ENCODE peak calls at places on chromosome 6, in seven cellular contexts. R, M, H, X, Y, G and E are unnamed samples.

GRCh38 chr6:42193491-42193894 is 1.3 kb downstream of the GUCA1B start:
- DNase-seq in H (no peak), M (peak; percentile 58), X (peak; percentile 52), R (no peak), Y (no peak), G (no peak), E (no peak)

GRCh38 chr6:94953867-94954631 is 623.3 kb upstream of the MANEA start:
- DNase-seq in H (no peak), M (no peak), X (no peak), R (no peak), Y (no peak), G (no peak), E (no peak)

GRCh38 chr6:81475646-81476045 is 276.8 kb downstream of the TENT5A start:
- DNase-seq in R (no peak), M (no peak), Y (no peak), G (no peak), X (peak; percentile 45), H (no peak), E (no peak)

GRCh38 chr6:105121981-105122380 is 57.8 kb downstream of the POPDC3 start:
- DNase-seq in X (no peak), Y (no peak), R (no peak), H (no peak), M (no peak), G (no peak), E (no peak)

GRCh38 chr6:169847773-169848380 is 96.5 kb downstream of the ERMARD start:
- DNase-seq in M (no peak), Y (no peak), X (peak; percentile 27), H (no peak), G (no peak), R (no peak), E (no peak)

GRCh38 chr6:45454008-45454911 is 76.5 kb upstream of the SUPT3H start:
- DNase-seq in G (no peak), X (peak; percentile 96), Y (no peak), R (no peak), H (no peak), M (no peak), E (no peak)

GRCh38 chr6:155248021-155249001 is 15.5 kb upstream of the CLDN20 start:
- DNase-seq in H (no peak), G (no peak), M (peak; percentile 50), X (peak; percentile 78), Y (peak; percentile 37), R (peak; percentile 77), E (peak; percentile 23)

GRCh38 chr6:89669002-89669401 is 30.5 kb upstream of the LYRM2 start:
- DNase-seq in M (no peak), R (no peak), G (no peak), Y (no peak), H (no peak), X (no peak), E (no peak)

GRCh38 chr6:37399795-37400490 is 33.1 kb upstream of the CMTR1 start:
- DNase-seq in R (no peak), M (no peak), X (no peak), G (no peak), H (no peak), Y (no peak), E (no peak)

GRCh38 chr6:83008631-83009030 is 57.0 kb downstream of the UBE3D start:
- DNase-seq in M (no peak), Y (no peak), G (no peak), H (no peak), R (no peak), X (no peak), E (no peak)

GRCh38 chr6:4320860-4321259 is 185.5 kb upstream of the ECI2 start:
- DNase-seq in M (no peak), Y (no peak), R (no peak), X (peak; percentile 99), H (no peak), G (no peak), E (no peak)

GRCh38 chr6:155778336-155778735 is 322.7 kb upstream of the NOX3 start:
- DNase-seq in M (no peak), G (no peak), R (no peak), X (peak; percentile 23), Y (no peak), H (no peak), E (no peak)

GRCh38 chr6:69791065-69791471 is 5.7 kb downstream of the LMBRD1 start:
- DNase-seq in R (no peak), G (no peak), M (peak; percentile 21), Y (no peak), X (peak; percentile 4), H (no peak), E (no peak)

GRCh38 chr6:10891960-10892359 is 5.1 kb downstream of the SYCP2L start:
- DNase-seq in G (no peak), Y (no peak), X (no peak), M (no peak), H (no peak), R (no peak), E (no peak)

GRCh38 chr6:149449831-149450678 is 34.8 kb downstream of the ZC3H12D start:
- DNase-seq in M (no peak), G (no peak), Y (no peak), R (no peak), X (no peak), H (no peak), E (no peak)

GRCh38 chr6:34774967-34775366 is 16.9 kb upstream of the BLTP3A start:
- DNase-seq in R (no peak), M (no peak), Y (no peak), G (no peak), X (no peak), H (no peak), E (no peak)

GRCh38 chr6:13992417-13993055 is 67.8 kb downstream of the RNF182 start:
- DNase-seq in H (no peak), G (no peak), Y (no peak), M (no peak), X (peak; percentile 97), R (no peak), E (no peak)

GRCh38 chr6:117728626-117729025 is 53.4 kb downstream of the NUS1 start:
- DNase-seq in H (no peak), X (no peak), G (no peak), Y (no peak), R (no peak), M (no peak), E (no peak)

GRCh38 chr6:140977425-140977824 is 1155.3 kb upstream of the GJE1 start:
- DNase-seq in M (no peak), R (no peak), Y (no peak), G (no peak), X (no peak), H (no peak), E (no peak)

GRCh38 chr6:36851149-36851614 is 11.9 kb upstream of the CPNE5 start:
- DNase-seq in R (peak; percentile 67), Y (peak; percentile 36), M (peak; percentile 63), X (peak; percentile 92), G (no peak), H (no peak), E (peak; percentile 70)

GRCh38 chr6:5893295-5893694 is 113.4 kb downstream of the NRN1 start:
- DNase-seq in G (no peak), H (no peak), R (no peak), X (no peak), Y (no peak), M (no peak), E (no peak)

GRCh38 chr6:38367231-38367630 is 272.5 kb downstream of the BTBD9 start:
- DNase-seq in G (no peak), X (no peak), H (no peak), M (no peak), R (no peak), Y (no peak), E (no peak)

GRCh38 chr6:162076816-162077215 is 650.8 kb downstream of the PRKN start:
- DNase-seq in X (no peak), Y (no peak), R (no peak), G (no peak), H (no peak), M (no peak), E (no peak)

GRCh38 chr6:25320459-25320858 is 41.3 kb downstream of the CARMIL1 start:
- DNase-seq in Y (no peak), H (no peak), R (no peak), G (no peak), M (no peak), X (peak; percentile 39), E (no peak)

GRCh38 chr6:14543971-14544620 is 426.5 kb downstream of the CD83 start:
- DNase-seq in M (no peak), R (no peak), G (no peak), H (no peak), X (no peak), Y (no peak), E (no peak)

GRCh38 chr6:3289664-3290055 is 30.9 kb downstream of the PSMG4 start:
- DNase-seq in Y (no peak), G (peak; percentile 39), R (no peak), X (no peak), M (no peak), H (no peak), E (no peak)

GRCh38 chr6:139654888-139655782 is 280.7 kb upstream of the CITED2 start:
- DNase-seq in H (no peak), X (peak; percentile 24), M (no peak), R (no peak), G (no peak), Y (no peak), E (no peak)

GRCh38 chr6:50087231-50087954 is 37.7 kb upstream of the DEFB112 start:
- DNase-seq in Y (no peak), H (no peak), G (no peak), M (no peak), X (peak; percentile 85), R (no peak), E (no peak)

GRCh38 chr6:143224516-143224915 is 163.8 kb downstream of the AIG1 start:
- DNase-seq in Y (no peak), H (no peak), R (no peak), M (no peak), X (no peak), G (no peak), E (no peak)

GRCh38 chr6:25404693-25405169 is 125.6 kb downstream of the CARMIL1 start:
- DNase-seq in Y (peak; percentile 54), X (no peak), M (no peak), R (peak; percentile 35), G (no peak), H (no peak), E (no peak)

GRCh38 chr6:40852667-40853383 is 186.2 kb downstream of the UNC5CL start:
- DNase-seq in R (no peak), X (peak; percentile 54), M (peak; percentile 60), G (no peak), Y (peak; percentile 35), H (no peak), E (no peak)

GRCh38 chr6:43584892-43585570 is 9.0 kb downstream of the POLH start:
- DNase-seq in X (peak; percentile 29), G (no peak), M (no peak), R (no peak), Y (no peak), H (no peak), E (no peak)

GRCh38 chr6:89035252-89036106 is 45.1 kb upstream of the PNRC1 start:
- DNase-seq in H (no peak), R (no peak), M (no peak), G (peak; percentile 64), X (peak; percentile 85), Y (no peak), E (no peak)

GRCh38 chr6:130967502-130968469 is 95.3 kb downstream of the EPB41L2 start:
- DNase-seq in G (no peak), H (no peak), X (no peak), Y (no peak), M (no peak), R (no peak), E (no peak)